ENCODE peak calls at places on chromosomes 4 and X, in nine cellular contexts. T is GM12865, L is stomach, P is BE2C, R is vagina, U is MM.1S, K is tibial artery, O is K562, C is spleen. H is an unnamed sample.

GRCh38 chr4:127165971-127166370 is 466.8 kb upstream of the INTU start:
- DNase-seq in T (no peak), L (no peak), P (no peak), R (no peak), U (no peak), K (no peak), O (no peak), C (no peak), H (no peak)

GRCh38 chr4:158871050-158871724 is 102.4 kb downstream of the FNIP2 start:
- DNase-seq in T (no peak), L (no peak), P (no peak), R (no peak), U (no peak), K (no peak), O (no peak), C (no peak), H (no peak)

GRCh38 chr4:61173799-61174198 is 26.3 kb upstream of the ADGRL3 start:
- DNase-seq in T (no peak), L (no peak), P (no peak), R (no peak), U (no peak), K (no peak), O (no peak), C (no peak), H (no peak)

GRCh38 chr4:182023469-182023868 is 219.7 kb upstream of the TENM3 start:
- DNase-seq in T (no peak), L (no peak), P (no peak), R (no peak), U (no peak), K (no peak), O (no peak), C (no peak), H (no peak)

GRCh38 chr4:98939892-98940298 is 11.0 kb upstream of the EIF4E start:
- DNase-seq in T (peak), L (no peak), P (peak), R (no peak), U (peak), K (no peak), O (peak), C (no peak), H (no peak)

GRCh38 chr4:147094228-147094627 is 148.6 kb upstream of the TTC29 start:
- DNase-seq in T (no peak), L (no peak), P (peak), R (no peak), U (no peak), K (no peak), O (no peak), C (no peak), H (no peak)

GRCh38 chr4:111641813-111642579 is 503.3 kb upstream of the FAM241A start:
- DNase-seq in T (peak), L (peak), P (peak), R (no peak), U (peak), K (peak), O (peak), C (no peak), H (peak)

GRCh38 chr4:73918058-73918457 is 48.9 kb downstream of the CXCL1 start:
- DNase-seq in T (no peak), L (no peak), P (no peak), R (no peak), U (no peak), K (no peak), O (no peak), C (no peak), H (no peak)

GRCh38 chrX:109508915-109509314 is 27.0 kb upstream of the GUCY2F start:
- DNase-seq in T (no peak), L (no peak), P (no peak), R (no peak), U (no peak), K (no peak), O (no peak), C (no peak), H (no peak)

GRCh38 chr4:87069037-87069742 is 134.4 kb downstream of the AFF1 start:
- DNase-seq in T (no peak), L (no peak), P (no peak), R (no peak), U (no peak), K (no peak), O (no peak), C (no peak), H (no peak)

GRCh38 chr4:86441175-86441960 is 81.5 kb upstream of the MAPK10 start:
- DNase-seq in T (peak), L (no peak), P (no peak), R (no peak), U (no peak), K (no peak), O (no peak), C (no peak), H (peak)

GRCh38 chr4:55854132-55854531 is 684 bp downstream of the EXOC1 start:
- DNase-seq in T (peak), L (no peak), P (no peak), R (no peak), U (no peak), K (no peak), O (no peak), C (no peak), H (no peak)

GRCh38 chrX:13151806-13152510 is 107.5 kb upstream of the FAM9C start:
- DNase-seq in T (no peak), L (no peak), P (no peak), R (no peak), U (no peak), K (no peak), O (no peak), C (no peak), H (no peak)

GRCh38 chr4:164503874-164504273 is 250.1 kb upstream of the SMIM31 start:
- DNase-seq in T (no peak), L (no peak), P (no peak), R (no peak), U (no peak), K (no peak), O (no peak), C (no peak), H (no peak)

GRCh38 chr4:78609580-78609979 is 58.0 kb downstream of the ANXA3 start:
- DNase-seq in T (no peak), L (no peak), P (no peak), R (no peak), U (no peak), K (no peak), O (no peak), C (no peak), H (no peak)

GRCh38 chr4:107380836-107381438 is 339.1 kb downstream of the PAPSS1 start:
- DNase-seq in T (no peak), L (no peak), P (no peak), R (no peak), U (no peak), K (no peak), O (peak), C (no peak), H (no peak)

GRCh38 chr4:118314221-118314620 is 38.6 kb downstream of the PRSS12 start:
- DNase-seq in T (no peak), L (no peak), P (no peak), R (no peak), U (no peak), K (no peak), O (no peak), C (no peak), H (no peak)

GRCh38 chr4:22969314-22969896 is 276.7 kb downstream of the GBA3 start:
- DNase-seq in T (no peak), L (no peak), P (no peak), R (no peak), U (no peak), K (no peak), O (no peak), C (no peak), H (no peak)

GRCh38 chr4:185903205-185903604 is 91.2 kb upstream of the SORBS2 start:
- DNase-seq in T (no peak), L (no peak), P (no peak), R (no peak), U (no peak), K (no peak), O (no peak), C (no peak), H (no peak)

GRCh38 chr4:30116401-30116800 is 603.8 kb upstream of the PCDH7 start:
- DNase-seq in T (no peak), L (no peak), P (no peak), R (no peak), U (no peak), K (no peak), O (no peak), C (no peak), H (no peak)

GRCh38 chrX:68842781-68843581 is 14.2 kb downstream of the EFNB1 start:
- DNase-seq in T (no peak), L (peak), P (no peak), R (no peak), U (no peak), K (no peak), O (no peak), C (no peak), H (no peak)

DNA sequence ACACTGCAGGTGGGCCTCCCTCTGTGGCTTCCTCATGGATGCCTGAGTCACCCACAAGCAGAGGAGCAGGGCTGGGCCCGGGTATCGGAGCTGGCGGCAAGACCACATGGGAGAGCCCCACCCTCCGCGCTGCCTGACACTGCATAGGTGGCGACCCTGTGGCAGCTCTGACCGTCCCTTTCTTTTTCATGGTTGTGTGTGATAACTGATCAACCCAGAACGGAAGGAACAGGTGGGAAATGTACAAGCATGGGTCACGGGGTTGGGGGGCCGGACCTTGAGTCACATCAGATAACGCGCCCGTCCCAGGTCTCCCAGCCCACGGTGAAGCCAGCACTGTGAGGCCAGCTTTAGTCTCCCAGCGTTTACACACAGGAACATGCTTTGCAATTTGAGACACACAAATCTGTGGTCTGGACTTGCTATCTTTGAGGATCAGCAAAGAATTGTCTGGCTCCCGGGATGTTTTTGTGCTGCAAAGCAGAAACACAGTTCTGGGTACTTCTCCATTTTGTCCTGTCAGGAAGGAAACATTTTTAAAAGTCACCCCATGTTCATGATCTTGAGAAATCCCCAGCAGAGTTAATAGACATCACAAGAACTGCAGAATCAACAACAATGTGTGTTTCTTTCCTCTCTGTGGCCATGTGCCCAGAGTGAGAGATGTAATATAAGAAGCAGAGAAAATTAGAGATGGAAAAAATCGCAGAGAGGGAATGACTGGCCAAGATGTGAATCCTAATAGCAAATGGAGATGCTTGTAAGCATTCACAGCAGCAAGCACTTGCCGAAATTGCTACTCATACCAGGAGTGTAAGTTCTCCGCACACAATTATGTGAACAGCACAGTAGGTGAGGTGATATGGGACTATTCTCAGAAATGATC is 70.1 kb upstream of the CBR4 start:
- DNase-seq in T (peak), L (peak), P (peak), R (no peak), U (no peak), K (peak), O (peak), C (peak), H (peak)
- H3K4me3 ChIP-seq in T (peak), L (no peak), P (peak), R (peak), U (no peak), K (no peak), O (no peak), C (peak), H (peak)

DNA sequence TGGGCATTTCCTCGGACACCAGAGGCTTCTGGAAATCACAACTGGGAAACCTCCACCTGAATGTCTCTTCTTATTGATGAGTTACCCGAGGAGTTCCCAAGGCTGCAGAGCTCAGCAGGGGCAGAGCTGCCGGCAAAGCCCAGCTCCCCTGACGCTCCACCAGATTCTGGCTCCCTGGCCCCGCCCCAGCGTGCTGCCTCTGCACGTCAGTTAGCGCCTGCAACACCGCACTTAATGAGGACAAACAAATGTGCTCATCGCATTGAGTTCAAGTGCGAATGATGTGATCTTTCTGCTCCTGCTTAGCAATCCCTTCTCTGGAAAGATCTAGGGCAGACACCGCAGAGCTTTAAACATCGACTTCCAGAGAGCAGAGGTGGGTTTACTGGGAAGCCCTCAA is 55.5 kb upstream of the FBXW7 start:
- DNase-seq in T (no peak), L (peak), P (no peak), R (no peak), U (no peak), K (no peak), O (no peak), C (peak), H (peak)
- H3K4me3 ChIP-seq in T (no peak), L (peak), P (no peak), R (peak), U (no peak), K (no peak), O (no peak), C (peak), H (no peak)

DNA sequence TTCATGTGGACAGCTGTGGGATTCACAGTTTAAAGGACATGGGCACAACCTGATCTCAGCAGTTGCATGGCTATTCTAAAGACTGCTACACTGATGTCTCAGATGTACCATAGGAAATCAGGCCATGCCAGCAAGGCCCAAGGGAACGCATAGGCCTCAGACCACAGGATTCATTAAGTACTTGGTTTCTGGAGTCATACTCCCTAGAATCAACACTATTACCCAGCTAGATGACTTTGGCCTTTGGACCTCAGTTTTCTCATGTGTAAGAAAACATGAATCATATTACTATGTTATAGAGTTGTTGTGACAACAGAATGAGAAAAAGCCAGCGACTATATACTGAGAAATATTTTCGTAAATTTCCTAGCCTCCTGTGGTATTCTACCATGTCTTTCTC is 67.9 kb downstream of the NHS start:
- DNase-seq in T (no peak), L (no peak), P (no peak), R (no peak), U (no peak), K (no peak), O (no peak), C (no peak), H (no peak)
- H3K4me3 ChIP-seq in T (no peak), L (no peak), P (no peak), R (no peak), U (no peak), K (no peak), O (no peak), C (no peak), H (no peak)

GRCh38 chrX:48815266-48815665 is 11.0 kb upstream of the ERAS start:
- DNase-seq in T (no peak), L (no peak), P (no peak), R (no peak), U (no peak), K (no peak), O (no peak), C (no peak), H (no peak)

GRCh38 chrX:48818098-48818497 is 8.2 kb upstream of the ERAS start:
- DNase-seq in T (no peak), L (no peak), P (no peak), R (no peak), U (no peak), K (no peak), O (no peak), C (no peak), H (no peak)

GRCh38 chrX:48816014-48816810 is 10.1 kb upstream of the ERAS start:
- DNase-seq in T (no peak), L (no peak), P (no peak), R (no peak), U (no peak), K (no peak), O (no peak), C (no peak), H (no peak)

GRCh38 chrX:48814722-48815121 is 11.6 kb upstream of the ERAS start:
- DNase-seq in T (no peak), L (no peak), P (no peak), R (no peak), U (no peak), K (no peak), O (no peak), C (no peak), H (no peak)

GRCh38 chrX:48813605-48814004 is 11.7 kb downstream of the HDAC6 start:
- DNase-seq in T (no peak), L (no peak), P (no peak), R (no peak), U (no peak), K (no peak), O (no peak), C (no peak), H (no peak)
- H3K4me3 ChIP-seq in T (no peak), L (no peak), P (no peak), R (no peak), U (no peak), K (no peak), O (no peak), C (no peak), H (no peak)

GRCh38 chr4:155694100-155694785 is 27.6 kb downstream of the GUCY1A1 start:
- DNase-seq in T (no peak), L (no peak), P (no peak), R (no peak), U (no peak), K (no peak), O (no peak), C (no peak), H (no peak)
- H3K4me3 ChIP-seq in T (no peak), L (no peak), P (no peak), R (no peak), U (no peak), K (no peak), O (no peak), C (no peak), H (no peak)

GRCh38 chrX:147948531-147948930 is 32.6 kb upstream of the FMR1NB start:
- DNase-seq in T (no peak), L (no peak), P (no peak), R (no peak), U (no peak), K (no peak), O (no peak), C (no peak), H (no peak)
- H3K4me3 ChIP-seq in T (no peak), L (no peak), P (no peak), R (no peak), U (no peak), K (no peak), O (no peak), C (no peak), H (no peak)

GRCh38 chr4:21947768-21948346 is 715 bp downstream of the KCNIP4 start:
- DNase-seq in T (no peak), L (no peak), P (no peak), R (no peak), U (no peak), K (no peak), O (no peak), C (no peak), H (no peak)
- H3K4me3 ChIP-seq in T (no peak), L (peak), P (peak), R (peak), U (peak), K (no peak), O (no peak), C (peak), H (no peak)

DNA sequence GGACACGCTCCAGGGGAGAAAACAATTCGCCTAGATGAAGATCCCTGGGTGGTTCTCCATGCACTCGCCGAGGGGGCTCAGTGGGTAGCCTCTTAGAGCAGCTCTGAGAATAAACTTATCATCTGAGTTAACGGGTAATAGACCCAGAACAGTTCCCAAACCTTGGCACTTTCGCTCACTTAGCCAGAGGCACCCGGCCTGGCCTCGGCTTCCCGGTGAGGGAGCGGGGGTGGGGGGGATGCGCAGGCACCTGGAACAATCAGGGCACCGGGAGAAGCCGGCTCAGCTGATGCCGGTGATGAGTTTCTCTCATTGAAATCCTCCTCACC is 405 bp upstream of the ZAR1 start:
- DNase-seq in T (no peak), L (no peak), P (no peak), R (no peak), U (no peak), K (no peak), O (no peak), C (no peak), H (no peak)
- H3K4me3 ChIP-seq in T (no peak), L (peak), P (no peak), R (peak), U (no peak), K (peak), O (no peak), C (peak), H (no peak)

GRCh38 chrX:149495573-149496071 is 9.5 kb downstream of the IDS start:
- DNase-seq in T (no peak), L (no peak), P (no peak), R (peak), U (no peak), K (no peak), O (no peak), C (no peak), H (no peak)

GRCh38 chrX:149497626-149498025 is 7.5 kb downstream of the IDS start:
- DNase-seq in T (no peak), L (no peak), P (no peak), R (no peak), U (no peak), K (no peak), O (no peak), C (no peak), H (no peak)

GRCh38 chrX:149498767-149499166 is 6.3 kb downstream of the IDS start:
- DNase-seq in T (no peak), L (no peak), P (no peak), R (no peak), U (no peak), K (no peak), O (no peak), C (no peak), H (no peak)

GRCh38 chrX:149497054-149497453 is 8.1 kb downstream of the IDS start:
- DNase-seq in T (no peak), L (no peak), P (no peak), R (peak), U (no peak), K (no peak), O (no peak), C (no peak), H (no peak)

GRCh38 chrX:149499766-149500165 is 5.3 kb downstream of the IDS start:
- DNase-seq in T (no peak), L (no peak), P (no peak), R (peak), U (no peak), K (no peak), O (no peak), C (no peak), H (no peak)
- H3K4me3 ChIP-seq in T (no peak), L (no peak), P (no peak), R (no peak), U (no peak), K (no peak), O (no peak), C (no peak), H (no peak)

H was measured in GM06990.